ENCODE peak calls at places on chromosome X, in eight cellular contexts. G is hepatocyte, I is endodermal cell, M is endothelial cell of umbilical vein, E is tibial nerve, A is fibroblast of the aortic adventitia, Z is pancreas, U is stomach. B is an unnamed sample.

GRCh38 chrX:107627792-107628661 is at the start of gene PRPS1:
- DNase-seq in G (peak), E (peak), M (peak), A (peak), U (peak), I (peak), Z (peak), B (peak)

GRCh38 chrX:46624090-46624786 is 50.7 kb downstream of the CHST7 start:
- DNase-seq in A (no peak), G (no peak), E (no peak), Z (no peak), M (no peak), I (no peak), U (no peak), B (no peak)

GRCh38 chrX:54181196-54181953 is 1.7 kb downstream of the FAM120C start:
- DNase-seq in G (no peak), A (peak), E (no peak), Z (no peak), U (no peak), M (peak), I (no peak), B (no peak)

GRCh38 chrX:150227873-150228272 is 135.2 kb upstream of the MAMLD1 start:
- DNase-seq in U (no peak), G (no peak), E (no peak), Z (no peak), A (no peak), I (no peak), M (no peak), B (no peak)

GRCh38 chrX:38879631-38880220 is 78.5 kb downstream of the MID1IP1 start:
- DNase-seq in E (no peak), M (no peak), Z (peak), I (no peak), G (no peak), U (peak), A (no peak), B (no peak)

GRCh38 chrX:5681159-5681558 is 547.5 kb downstream of the NLGN4X start:
- DNase-seq in E (no peak), G (peak), U (no peak), Z (no peak), A (no peak), M (no peak), I (no peak), B (no peak)

GRCh38 chrX:66684196-66684595 is 45.3 kb upstream of the EDA2R start:
- DNase-seq in Z (no peak), M (no peak), G (no peak), I (no peak), E (no peak), A (peak), U (no peak), B (no peak)

GRCh38 chrX:118352566-118352965 is 6.7 kb downstream of the WDR44 start:
- DNase-seq in E (no peak), U (no peak), M (no peak), I (no peak), A (no peak), Z (no peak), G (no peak), B (no peak)

GRCh38 chrX:20066968-20067708 is 49.6 kb downstream of the MAP7D2 start:
- DNase-seq in A (peak), E (peak), I (no peak), M (peak), U (no peak), Z (no peak), G (peak), B (peak)

GRCh38 chrX:151713859-151714258 is 2.0 kb upstream of the FATE1 start:
- DNase-seq in E (no peak), G (peak), A (peak), M (no peak), I (peak), U (no peak), Z (no peak), B (no peak)

GRCh38 chrX:53321943-53322497 is 40.6 kb upstream of the IQSEC2 start:
- DNase-seq in U (no peak), G (no peak), M (no peak), A (no peak), E (no peak), Z (no peak), I (no peak), B (no peak)

GRCh38 chrX:40140706-40141499 is 43.1 kb upstream of the BCOR start:
- DNase-seq in U (peak), I (peak), E (peak), M (no peak), G (no peak), A (peak), Z (no peak), B (no peak)

GRCh38 chrX:108299101-108299591 is 139.1 kb downstream of the COL4A6 start:
- DNase-seq in Z (no peak), E (no peak), I (no peak), M (peak), U (no peak), A (peak), G (peak), B (no peak)

GRCh38 chrX:2469196-2469685 is 31.5 kb downstream of the DHRSX start:
- DNase-seq in G (no peak), M (no peak), U (no peak), I (no peak), E (no peak), Z (no peak), A (no peak), B (no peak)

GRCh38 chrX:70433848-70434351 is 10.7 kb upstream of the DLG3 start:
- DNase-seq in U (peak), I (peak), M (peak), A (peak), E (peak), Z (peak), G (peak), B (no peak)

GRCh38 chrX:39730671-39731389 is 366.9 kb downstream of the BCOR start:
- DNase-seq in G (peak), U (peak), A (peak), Z (peak), I (peak), E (peak), M (peak), B (peak)

GRCh38 chrX:47878198-47878597 is 41.5 kb downstream of the ZNF81 start:
- DNase-seq in E (no peak), M (no peak), I (no peak), U (no peak), A (no peak), G (no peak), Z (no peak), B (no peak)

GRCh38 chrX:149877636-149878035 is 3.3 kb upstream of the MAGEA8 start:
- DNase-seq in U (no peak), G (no peak), Z (no peak), A (no peak), M (no peak), I (no peak), E (no peak), B (no peak)

DNA sequence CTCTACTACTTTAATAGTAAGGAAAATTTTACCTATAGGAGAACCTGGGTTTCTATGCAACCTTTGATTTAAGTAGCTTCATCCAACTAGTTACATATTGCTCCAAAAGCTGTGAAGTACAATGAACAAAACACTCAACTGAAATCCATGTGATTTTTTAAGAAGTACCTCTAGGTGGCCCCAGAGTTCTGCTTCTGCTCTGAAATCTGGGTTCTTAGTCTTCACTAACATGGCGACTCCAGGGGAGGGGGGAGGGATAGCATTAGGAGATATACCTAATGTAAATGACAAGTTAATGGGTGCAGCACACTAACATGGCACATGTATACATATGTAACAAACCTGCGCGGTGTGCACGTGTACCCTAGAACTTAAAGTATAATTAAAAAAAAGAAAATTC is 73.4 kb upstream of the MAGEB2 start:
- DNase-seq in Z (no peak), M (peak), E (no peak), I (peak), G (peak), U (no peak), A (peak), B (no peak)
- TF ChIP-seq CTCF in Z (no peak), M (no peak), E (no peak), I (peak), G (peak), U (no peak), A (peak), B (peak)

GRCh38 chrX:75649829-75650228 is 127.0 kb upstream of the ZDHHC15 start:
- DNase-seq in G (no peak), E (no peak), I (no peak), U (no peak), M (no peak), Z (no peak), A (no peak), B (no peak)

GRCh38 chrX:75655627-75656026 is 129.4 kb downstream of the MAGEE2 start:
- DNase-seq in M (no peak), U (no peak), E (no peak), I (no peak), Z (no peak), G (no peak), A (no peak), B (no peak)
- TF ChIP-seq CTCF in M (no peak), U (no peak), E (no peak), I (peak), Z (no peak), G (no peak), A (no peak), B (no peak)

DNA sequence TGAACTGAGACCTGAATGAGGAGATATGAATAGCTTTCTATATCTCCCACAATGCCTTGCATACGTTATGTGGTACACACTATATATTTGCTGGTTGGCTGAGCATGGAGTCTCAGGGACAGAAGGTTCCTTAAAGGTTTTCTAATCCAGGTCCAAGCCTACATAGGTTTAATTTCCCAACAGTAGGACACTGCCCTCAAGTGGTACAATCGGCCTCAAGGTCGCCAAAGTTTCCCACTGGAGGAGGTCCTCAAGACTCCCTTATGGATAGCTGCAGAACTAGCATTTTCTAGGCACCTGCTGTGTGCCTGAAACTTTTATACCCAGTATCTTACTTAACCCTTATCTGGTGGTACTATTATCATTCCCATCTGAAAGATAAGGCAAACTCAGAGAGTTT is 21.0 kb upstream of the EFNB1 start:
- DNase-seq in Z (no peak), G (peak), A (peak), E (peak), M (peak), U (no peak), I (peak), B (no peak)
- TF ChIP-seq CTCF in Z (no peak), G (peak), A (peak), E (peak), M (peak), U (no peak), I (peak), B (no peak)

DNA sequence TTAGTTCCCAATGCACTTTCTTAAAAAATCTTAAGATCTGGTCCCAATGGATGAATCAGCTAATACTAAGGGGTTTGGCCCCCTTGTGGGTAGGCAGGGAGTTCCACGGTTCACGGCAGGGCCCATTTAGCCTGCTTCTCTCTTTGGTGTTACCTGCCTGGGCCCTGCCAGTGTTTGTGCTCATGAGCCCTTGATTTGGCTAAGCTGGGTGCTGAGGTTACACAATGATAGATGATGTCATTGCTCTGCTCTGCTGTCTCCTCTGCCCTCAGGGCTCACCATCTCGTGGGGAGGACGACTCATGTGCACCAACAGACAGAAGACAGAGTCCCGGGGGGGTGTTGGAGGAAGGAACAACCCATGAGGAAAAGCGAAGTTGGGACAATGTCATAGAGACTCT is 24.4 kb downstream of the RTL5 start:
- DNase-seq in E (no peak), I (peak), G (no peak), A (peak), U (no peak), M (no peak), Z (no peak), B (no peak)
- TF ChIP-seq CTCF in E (no peak), I (peak), G (no peak), A (no peak), U (no peak), M (no peak), Z (no peak), B (no peak)

GRCh38 chrX:145178268-145178667 is 69.0 kb upstream of the SPANXN1 start:
- DNase-seq in A (no peak), E (no peak), Z (no peak), M (no peak), I (no peak), G (no peak), U (no peak), B (no peak)
- TF ChIP-seq CTCF in A (no peak), E (no peak), Z (peak), M (no peak), I (peak), G (peak), U (no peak), B (peak)

DNA sequence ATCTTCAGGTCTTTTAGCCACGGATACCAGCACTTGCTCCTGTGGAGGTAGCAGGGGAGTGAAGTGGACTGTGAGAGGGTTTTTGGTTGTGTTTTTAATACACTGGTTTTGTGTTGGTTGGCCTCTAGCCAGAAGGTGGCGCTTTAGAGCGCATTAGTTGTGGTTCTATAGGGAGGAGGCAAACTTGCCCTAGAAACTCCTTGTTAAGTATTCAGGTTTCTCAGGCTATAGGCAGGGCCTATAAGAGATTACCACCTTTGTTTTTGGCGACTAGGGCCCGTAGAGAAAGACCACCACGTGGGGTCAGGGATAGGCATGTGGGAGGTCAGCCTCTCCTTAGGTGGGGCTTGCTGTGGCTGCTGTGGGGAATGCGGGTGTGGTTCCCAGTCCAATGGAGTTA is 221.6 kb upstream of the SPANXN4 start:
- DNase-seq in I (peak), G (no peak), Z (no peak), U (no peak), M (no peak), A (no peak), E (no peak), B (no peak)
- TF ChIP-seq CTCF in I (peak), G (no peak), Z (no peak), U (no peak), M (no peak), A (no peak), E (no peak), B (no peak)

DNA sequence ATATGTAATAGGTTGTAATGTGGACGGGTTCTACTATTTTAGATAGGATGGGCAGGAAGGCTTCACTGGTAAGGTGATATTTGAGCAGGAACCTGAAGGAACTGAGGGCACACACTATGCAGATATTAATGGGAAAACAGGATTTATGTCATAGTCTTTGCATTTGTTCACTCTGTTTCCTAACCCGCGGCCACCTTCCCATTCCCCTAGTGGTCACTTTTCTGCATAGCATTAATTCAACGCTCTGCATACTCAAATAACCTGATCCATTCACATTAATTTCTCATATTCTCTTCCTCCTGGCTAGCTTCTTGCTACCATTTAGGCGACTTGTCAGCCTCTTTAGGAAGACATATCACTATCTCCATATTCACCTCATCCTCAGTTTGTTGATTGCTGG is 61.5 kb downstream of the GSPT2 start:
- DNase-seq in A (no peak), M (no peak), Z (no peak), E (no peak), U (no peak), I (no peak), G (no peak), B (no peak)
- TF ChIP-seq CTCF in A (peak), M (no peak), Z (no peak), E (no peak), U (no peak), I (peak), G (no peak), B (no peak)

DNA sequence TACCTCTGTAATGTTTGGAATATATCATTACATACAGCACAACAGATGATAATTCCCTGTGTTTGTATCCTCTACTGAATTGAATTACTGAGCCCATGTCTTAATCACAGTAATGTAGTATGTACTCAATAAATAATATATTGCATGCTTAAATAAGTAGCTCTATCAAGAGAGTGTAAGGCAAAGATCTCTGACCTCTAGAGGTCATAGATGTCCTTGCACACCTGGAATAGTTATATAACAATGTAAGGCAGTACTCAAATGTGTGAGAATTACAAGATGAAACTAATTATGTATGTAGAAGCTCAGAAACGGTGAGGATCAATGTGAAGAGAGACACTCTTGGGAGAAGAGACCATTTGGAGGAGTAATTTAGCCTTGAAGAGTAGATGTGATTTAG is 14.3 kb upstream of the GCNA start:
- DNase-seq in E (no peak), G (no peak), U (no peak), M (no peak), I (no peak), A (no peak), Z (no peak), B (no peak)
- TF ChIP-seq CTCF in E (no peak), G (no peak), U (no peak), M (no peak), I (peak), A (no peak), Z (no peak), B (no peak)

DNA sequence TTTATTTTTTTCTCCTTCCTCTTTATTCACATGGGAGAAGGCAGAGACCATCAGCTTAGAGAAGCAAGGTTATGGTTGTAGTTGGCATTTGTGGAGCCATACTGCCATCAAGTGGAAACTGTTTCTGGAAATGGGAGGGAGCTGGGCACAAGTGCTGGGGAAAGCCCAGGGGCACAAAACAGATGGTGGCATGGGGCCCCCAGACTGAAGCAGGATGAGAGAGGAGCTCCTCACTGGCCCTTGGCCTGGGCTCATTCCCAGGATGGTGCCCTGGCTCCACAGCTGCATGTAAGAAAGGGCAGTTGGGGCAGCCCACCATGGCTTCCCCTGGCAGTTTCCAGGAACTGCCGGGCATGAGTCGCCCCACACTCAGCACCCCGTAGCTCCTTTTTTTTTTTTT is 59.2 kb downstream of the NBDY start:
- DNase-seq in I (no peak), E (no peak), M (no peak), U (peak), G (no peak), Z (no peak), A (peak), B (no peak)
- TF ChIP-seq CTCF in I (no peak), E (no peak), M (no peak), U (no peak), G (no peak), Z (no peak), A (peak), B (no peak)

B was measured in D721Med.